ENCODE peak calls at places on chromosomes 6 and 20, in ten cellular contexts. Z, J, Y, U, A, I, Q, T, M and V are unnamed samples.
A peak's percentile ranks its signal among the peaks of the same experiment; 100 is the strongest.

GRCh38 chr20:62702886-62703852 is 5.5 kb upstream of the NTSR1 start:
- DNase-seq in J (no peak), A (peak; percentile 81), Y (no peak), I (no peak), T (peak; percentile 85), U (no peak), M (no peak), Q (no peak), Z (peak; percentile 95), V (no peak)

GRCh38 chr6:143543435-143543834 is 31.9 kb upstream of the FUCA2 start:
- DNase-seq in A (no peak), Y (no peak), J (no peak), Q (no peak), M (no peak), U (no peak), I (no peak), Z (no peak), T (no peak), V (no peak)

GRCh38 chr20:49424536-49424935 is 57.9 kb downstream of the KCNB1 start:
- DNase-seq in J (no peak), I (no peak), Y (no peak), Q (no peak), U (no peak), A (no peak), T (no peak), Z (no peak), M (no peak), V (no peak)

GRCh38 chr6:15218401-15218800 is 27.5 kb upstream of the JARID2 start:
- DNase-seq in J (no peak), Y (no peak), A (no peak), T (no peak), Q (no peak), Z (no peak), I (no peak), M (no peak), U (no peak), V (no peak)

GRCh38 chr6:37407948-37408347 is 25.1 kb upstream of the CMTR1 start:
- DNase-seq in Z (no peak), I (no peak), T (no peak), M (no peak), A (no peak), U (no peak), Y (no peak), Q (no peak), J (no peak), V (no peak)

GRCh38 chr20:33568378-33569289 is 78.7 kb downstream of the CBFA2T2 start:
- DNase-seq in Y (peak; percentile 11), M (no peak), A (no peak), I (no peak), U (no peak), Q (no peak), T (no peak), Z (no peak), J (peak; percentile 19), V (peak; percentile 47)

GRCh38 chr20:33301192-33301930 is 18.3 kb downstream of the BPIFB1 start:
- DNase-seq in U (no peak), T (no peak), I (no peak), M (no peak), Z (peak; percentile 34), Y (no peak), Q (no peak), J (no peak), A (peak; percentile 6), V (no peak)

GRCh38 chr6:151391471-151392428 is at the start of gene ZBTB2:
- DNase-seq in U (peak; percentile 72), J (peak; percentile 59), I (peak; percentile 85), Y (peak; percentile 68), Q (peak; percentile 60), Z (peak; percentile 84), M (peak; percentile 69), A (peak; percentile 74), T (peak; percentile 80), V (peak; percentile 60)

GRCh38 chr6:33248643-33248931 is 23.1 kb downstream of the VPS52 start:
- DNase-seq in J (no peak), Q (no peak), T (no peak), Y (no peak), A (peak; percentile 58), Z (peak; percentile 61), M (no peak), U (no peak), I (no peak), V (no peak)

GRCh38 chr6:164085086-164085485 is 670.6 kb downstream of the QKI start:
- DNase-seq in T (no peak), M (no peak), Q (no peak), U (no peak), A (no peak), J (no peak), Z (no peak), Y (no peak), I (no peak), V (no peak)

GRCh38 chr6:88008821-88009220 is 38.8 kb upstream of the SPACA1 start:
- DNase-seq in I (no peak), Q (no peak), T (no peak), A (no peak), U (no peak), Z (peak; percentile 34), J (no peak), Y (no peak), M (no peak), V (no peak)

GRCh38 chr20:14055127-14055742 is 59.9 kb downstream of the MACROD2 start:
- DNase-seq in I (no peak), Q (no peak), J (no peak), Z (peak; percentile 76), Y (no peak), T (peak; percentile 48), U (peak; percentile 52), A (peak; percentile 79), M (no peak), V (peak; percentile 41)

GRCh38 chr20:49385471-49385870 is 97.0 kb downstream of the KCNB1 start:
- DNase-seq in J (no peak), T (peak; percentile 17), Q (no peak), A (peak; percentile 43), M (no peak), Z (peak; percentile 45), I (no peak), U (no peak), Y (no peak), V (no peak)

GRCh38 chr6:36340671-36341454 is 4.2 kb upstream of the BNIP5 start:
- DNase-seq in T (no peak), Y (peak; percentile 51), Z (peak; percentile 56), A (peak; percentile 75), I (peak; percentile 88), Q (peak; percentile 46), J (peak; percentile 67), U (peak; percentile 87), M (peak; percentile 78), V (peak; percentile 76)
- TF ChIP-seq CTCF in T (peak; percentile 99), Y (peak; percentile 93), Z (peak; percentile 93), A (peak; percentile 98), I (peak; percentile 89), Q (peak; percentile 76), J (peak; percentile 98), U (peak; percentile 99), M (peak; percentile 88), V (peak; percentile 93)

GRCh38 chr6:109257494-109257893 is 124.8 kb downstream of the CD164 start:
- DNase-seq in U (no peak), I (no peak), Z (no peak), Q (no peak), Y (no peak), J (no peak), M (no peak), A (no peak), T (no peak), V (no peak)

GRCh38 chr6:109260126-109260525 is 122.1 kb downstream of the CD164 start:
- DNase-seq in M (no peak), U (no peak), I (no peak), T (no peak), Y (no peak), A (peak; percentile 23), Z (peak; percentile 37), Q (no peak), J (no peak), V (no peak)

GRCh38 chr6:109261815-109262214 is 120.5 kb downstream of the CD164 start:
- DNase-seq in Y (no peak), J (no peak), A (no peak), Z (no peak), T (no peak), U (no peak), M (no peak), Q (no peak), I (no peak), V (no peak)

GRCh38 chr6:109258129-109258528 is 124.1 kb downstream of the CD164 start:
- DNase-seq in A (no peak), U (no peak), I (no peak), Q (no peak), J (no peak), Y (no peak), M (no peak), T (no peak), Z (no peak), V (no peak)

DNA sequence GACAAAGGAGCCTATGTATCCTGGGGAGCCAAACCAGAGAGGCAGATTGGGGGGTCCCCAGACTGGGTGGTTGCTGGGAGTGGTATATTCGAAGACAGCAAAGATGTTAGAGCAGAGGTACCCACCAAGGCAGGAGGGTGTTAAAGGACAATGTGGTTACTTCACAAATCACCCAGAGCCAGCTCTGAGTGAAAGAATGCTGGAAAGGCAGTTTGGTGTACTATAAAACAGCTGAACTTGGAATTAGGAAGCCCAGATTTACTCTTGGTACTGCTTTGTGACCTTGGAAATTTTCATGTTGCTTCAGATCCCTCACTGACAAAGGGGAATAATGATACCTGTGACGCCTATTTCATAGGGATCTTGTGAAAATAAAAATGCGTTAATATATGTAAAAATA is 121.6 kb downstream of the CD164 start:
- DNase-seq in J (no peak), Q (no peak), M (no peak), Z (no peak), Y (no peak), U (no peak), I (no peak), T (no peak), A (no peak), V (no peak)
- TF ChIP-seq CTCF in J (no peak), Q (no peak), M (no peak), Z (no peak), Y (no peak), U (no peak), I (no peak), T (no peak), A (no peak), V (no peak)

GRCh38 chr6:57190140-57190539 is 18.0 kb downstream of the BAG2 start:
- DNase-seq in M (no peak), Y (no peak), T (no peak), A (peak; percentile 86), I (no peak), Q (no peak), J (no peak), U (no peak), Z (peak; percentile 66), V (no peak)
- TF ChIP-seq CTCF in M (peak; percentile 3), Y (no peak), T (no peak), A (peak; percentile 57), I (no peak), Q (no peak), J (no peak), U (peak; percentile 26), Z (peak; percentile 50), V (no peak)

DNA sequence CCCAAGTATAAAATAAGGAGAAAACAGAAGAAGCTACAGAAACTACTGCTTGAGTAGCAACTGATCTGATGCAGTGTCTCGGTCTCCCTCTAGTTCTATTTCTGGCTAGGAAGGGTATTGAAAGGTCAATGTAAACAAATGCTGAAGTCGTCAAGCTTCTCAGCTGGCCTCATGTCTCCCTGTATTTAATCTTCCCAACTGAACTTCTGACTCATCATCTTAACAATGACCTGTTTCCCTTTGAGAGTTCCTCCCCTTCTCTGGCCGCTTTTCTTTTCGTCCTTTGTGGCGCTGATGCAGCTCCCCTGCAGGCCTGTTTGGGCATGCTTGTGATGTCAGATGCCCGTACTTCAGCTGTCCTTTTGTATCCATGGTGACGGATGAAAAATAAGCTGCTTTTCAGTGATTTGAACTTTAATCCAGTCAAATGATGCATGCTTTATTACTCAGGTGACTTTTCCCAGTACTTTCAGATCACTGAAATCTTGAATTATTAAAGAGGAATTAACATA is 7.8 kb upstream of the LCA5 start:
- DNase-seq in I (no peak), Q (peak; percentile 84), Z (peak; percentile 99), T (peak; percentile 95), M (no peak), U (peak; percentile 65), J (peak; percentile 24), A (peak; percentile 100), Y (peak; percentile 33), V (peak; percentile 78)
- TF ChIP-seq CTCF in I (peak; percentile 37), Q (peak; percentile 30), Z (peak; percentile 65), T (peak; percentile 55), M (no peak), U (peak; percentile 35), J (peak; percentile 63), A (peak; percentile 71), Y (peak; percentile 14), V (peak; percentile 21)